ENCODE peak calls at places on chromosome 4, in eight cellular contexts. One of them, this sample, is unnamed.

GRCh38 chr4:54879576-54879975 is 221.8 kb downstream of the KIT start:
- DNase-seq in IMR-90: peak; percentile 87
- DNase-seq in body of pancreas: no peak
- DNase-seq in fibroblast of lung: peak; percentile 75
- DNase-seq in HFF-Myc: no peak
- DNase-seq in hepatocyte: peak; percentile 26
- DNase-seq in cardiac fibroblast: peak; percentile 57
- DNase-seq in uterus: no peak
- DNase-seq in this sample: peak; percentile 67

GRCh38 chr4:13642576-13642975 is 15.1 kb upstream of the BOD1L1 start:
- DNase-seq in IMR-90: peak; percentile 52
- DNase-seq in body of pancreas: no peak
- DNase-seq in fibroblast of lung: peak; percentile 53
- DNase-seq in HFF-Myc: no peak
- DNase-seq in hepatocyte: no peak
- DNase-seq in cardiac fibroblast: peak; percentile 62
- DNase-seq in uterus: peak; percentile 23
- DNase-seq in this sample: no peak

GRCh38 chr4:55865228-55865806 is 11.9 kb downstream of the EXOC1 start:
- DNase-seq in IMR-90: peak; percentile 71
- DNase-seq in body of pancreas: no peak
- DNase-seq in fibroblast of lung: peak; percentile 70
- DNase-seq in HFF-Myc: peak; percentile 16
- DNase-seq in hepatocyte: no peak
- DNase-seq in cardiac fibroblast: peak; percentile 80
- DNase-seq in uterus: no peak
- DNase-seq in this sample: no peak

GRCh38 chr4:25011135-25011866 is 19.4 kb downstream of the LGI2 start:
- DNase-seq in IMR-90: no peak
- DNase-seq in body of pancreas: peak; percentile 31
- DNase-seq in fibroblast of lung: no peak
- DNase-seq in HFF-Myc: no peak
- DNase-seq in hepatocyte: peak; percentile 37
- DNase-seq in cardiac fibroblast: no peak
- DNase-seq in uterus: no peak
- DNase-seq in this sample: no peak

GRCh38 chr4:156705291-156705690 is 266.3 kb downstream of the PDGFC start:
- DNase-seq in IMR-90: peak; percentile 47
- DNase-seq in body of pancreas: no peak
- DNase-seq in fibroblast of lung: peak; percentile 79
- DNase-seq in HFF-Myc: no peak
- DNase-seq in hepatocyte: no peak
- DNase-seq in cardiac fibroblast: peak; percentile 19
- DNase-seq in uterus: no peak
- DNase-seq in this sample: peak; percentile 50

GRCh38 chr4:19936471-19936870 is 315.2 kb upstream of the SLIT2 start:
- DNase-seq in IMR-90: peak; percentile 88
- DNase-seq in body of pancreas: no peak
- DNase-seq in fibroblast of lung: peak; percentile 93
- DNase-seq in HFF-Myc: peak; percentile 38
- DNase-seq in hepatocyte: no peak
- DNase-seq in cardiac fibroblast: peak; percentile 73
- DNase-seq in uterus: no peak
- DNase-seq in this sample: peak; percentile 80

GRCh38 chr4:114302472-114302871 is 296.1 kb upstream of the UGT8 start:
- DNase-seq in IMR-90: no peak
- DNase-seq in body of pancreas: no peak
- DNase-seq in fibroblast of lung: peak; percentile 48
- DNase-seq in HFF-Myc: peak; percentile 12
- DNase-seq in hepatocyte: no peak
- DNase-seq in cardiac fibroblast: no peak
- DNase-seq in uterus: no peak
- DNase-seq in this sample: no peak

GRCh38 chr4:119244832-119245231 is 32.3 kb downstream of the USP53 start:
- DNase-seq in IMR-90: no peak
- DNase-seq in body of pancreas: no peak
- DNase-seq in fibroblast of lung: no peak
- DNase-seq in HFF-Myc: no peak
- DNase-seq in hepatocyte: no peak
- DNase-seq in cardiac fibroblast: no peak
- DNase-seq in uterus: no peak
- DNase-seq in this sample: no peak

GRCh38 chr4:81030061-81030616 is 369 bp upstream of the BMP3 start:
- DNase-seq in IMR-90: no peak
- DNase-seq in body of pancreas: no peak
- DNase-seq in fibroblast of lung: no peak
- DNase-seq in HFF-Myc: no peak
- DNase-seq in hepatocyte: no peak
- DNase-seq in cardiac fibroblast: no peak
- DNase-seq in uterus: no peak
- DNase-seq in this sample: no peak

GRCh38 chr4:81032805-81033684 is 2.5 kb downstream of the BMP3 start:
- DNase-seq in IMR-90: peak; percentile 16
- DNase-seq in body of pancreas: no peak
- DNase-seq in fibroblast of lung: no peak
- DNase-seq in HFF-Myc: no peak
- DNase-seq in hepatocyte: no peak
- DNase-seq in cardiac fibroblast: no peak
- DNase-seq in uterus: no peak
- DNase-seq in this sample: no peak

GRCh38 chr4:81032174-81032551 is 1.7 kb downstream of the BMP3 start:
- DNase-seq in IMR-90: no peak
- DNase-seq in body of pancreas: no peak
- DNase-seq in fibroblast of lung: no peak
- DNase-seq in HFF-Myc: no peak
- DNase-seq in hepatocyte: no peak
- DNase-seq in cardiac fibroblast: no peak
- DNase-seq in uterus: no peak
- DNase-seq in this sample: no peak

GRCh38 chr4:81030617-81031388 is at the start of gene BMP3:
- DNase-seq in IMR-90: peak; percentile 18
- DNase-seq in body of pancreas: peak; percentile 4
- DNase-seq in fibroblast of lung: peak; percentile 35
- DNase-seq in HFF-Myc: no peak
- DNase-seq in hepatocyte: peak; percentile 40
- DNase-seq in cardiac fibroblast: peak; percentile 21
- DNase-seq in uterus: no peak
- DNase-seq in this sample: no peak

DNA sequence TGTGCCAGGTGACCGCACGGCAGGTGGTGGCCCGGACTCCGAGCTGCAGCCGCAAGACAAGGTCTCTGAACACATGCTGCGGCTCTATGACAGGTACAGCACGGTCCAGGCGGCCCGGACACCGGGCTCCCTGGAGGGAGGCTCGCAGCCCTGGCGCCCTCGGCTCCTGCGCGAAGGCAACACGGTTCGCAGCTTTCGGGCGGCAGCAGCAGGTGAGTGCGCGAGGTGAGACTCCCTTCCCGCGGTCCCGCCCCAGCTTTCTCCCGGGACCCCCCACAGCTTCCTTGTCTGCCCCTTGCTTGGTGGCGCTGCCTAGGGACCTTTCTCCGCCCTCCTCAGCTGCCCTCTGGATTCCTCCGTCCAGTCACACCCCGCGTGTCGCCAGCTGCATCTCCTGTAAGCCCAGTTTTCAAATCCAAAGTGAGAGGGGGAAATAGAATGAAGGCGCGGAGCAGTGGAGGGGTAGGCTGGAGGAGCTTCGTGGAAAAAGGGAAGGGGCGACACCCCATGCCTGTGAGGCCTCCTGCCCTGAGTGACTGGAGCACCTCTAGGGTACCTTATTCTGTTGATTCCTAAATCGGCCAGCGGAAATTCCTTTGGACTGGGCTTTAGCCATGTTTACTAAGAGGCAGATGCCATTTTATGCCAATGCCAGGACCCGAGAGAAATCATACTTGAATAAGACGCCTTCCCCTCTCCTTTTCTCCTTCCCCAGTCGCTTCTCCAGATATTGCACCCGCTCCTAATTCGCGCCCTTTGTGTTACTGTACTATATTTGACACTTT is 1.1 kb downstream of the BMP3 start:
- DNase-seq in IMR-90: no peak
- DNase-seq in body of pancreas: no peak
- DNase-seq in fibroblast of lung: no peak
- DNase-seq in HFF-Myc: no peak
- DNase-seq in hepatocyte: no peak
- DNase-seq in cardiac fibroblast: no peak
- DNase-seq in uterus: no peak
- DNase-seq in this sample: no peak
- H3K4me3 ChIP-seq in IMR-90: peak overlapping the region; percentile 38
- H3K4me3 ChIP-seq in body of pancreas: no peak overlapping the region
- H3K4me3 ChIP-seq in fibroblast of lung: peak overlapping the region; percentile 52
- H3K4me3 ChIP-seq in HFF-Myc: no peak overlapping the region
- H3K4me3 ChIP-seq in hepatocyte: peak overlapping the region; percentile 56
- H3K4me3 ChIP-seq in cardiac fibroblast: no peak overlapping the region
- H3K4me3 ChIP-seq in uterus: no peak overlapping the region
- H3K4me3 ChIP-seq in this sample: no peak overlapping the region

GRCh38 chr4:83251074-83251835 is 33.3 kb downstream of the COQ2 start:
- DNase-seq in IMR-90: no peak
- DNase-seq in body of pancreas: no peak
- DNase-seq in fibroblast of lung: no peak
- DNase-seq in HFF-Myc: no peak
- DNase-seq in hepatocyte: no peak
- DNase-seq in cardiac fibroblast: peak; percentile 35
- DNase-seq in uterus: no peak
- DNase-seq in this sample: no peak

GRCh38 chr4:83250666-83251065 is 33.9 kb downstream of the COQ2 start:
- DNase-seq in IMR-90: no peak
- DNase-seq in body of pancreas: no peak
- DNase-seq in fibroblast of lung: no peak
- DNase-seq in HFF-Myc: no peak
- DNase-seq in hepatocyte: no peak
- DNase-seq in cardiac fibroblast: no peak
- DNase-seq in uterus: no peak
- DNase-seq in this sample: no peak

GRCh38 chr4:83255584-83255983 is 29.0 kb downstream of the COQ2 start:
- DNase-seq in IMR-90: peak; percentile 76
- DNase-seq in body of pancreas: no peak
- DNase-seq in fibroblast of lung: peak; percentile 59
- DNase-seq in HFF-Myc: peak; percentile 97
- DNase-seq in hepatocyte: peak; percentile 56
- DNase-seq in cardiac fibroblast: peak; percentile 81
- DNase-seq in uterus: no peak
- DNase-seq in this sample: peak; percentile 36

GRCh38 chr4:83248486-83248885 is 36.1 kb downstream of the COQ2 start:
- DNase-seq in IMR-90: peak; percentile 12
- DNase-seq in body of pancreas: no peak
- DNase-seq in fibroblast of lung: no peak
- DNase-seq in HFF-Myc: no peak
- DNase-seq in hepatocyte: no peak
- DNase-seq in cardiac fibroblast: no peak
- DNase-seq in uterus: no peak
- DNase-seq in this sample: no peak

DNA sequence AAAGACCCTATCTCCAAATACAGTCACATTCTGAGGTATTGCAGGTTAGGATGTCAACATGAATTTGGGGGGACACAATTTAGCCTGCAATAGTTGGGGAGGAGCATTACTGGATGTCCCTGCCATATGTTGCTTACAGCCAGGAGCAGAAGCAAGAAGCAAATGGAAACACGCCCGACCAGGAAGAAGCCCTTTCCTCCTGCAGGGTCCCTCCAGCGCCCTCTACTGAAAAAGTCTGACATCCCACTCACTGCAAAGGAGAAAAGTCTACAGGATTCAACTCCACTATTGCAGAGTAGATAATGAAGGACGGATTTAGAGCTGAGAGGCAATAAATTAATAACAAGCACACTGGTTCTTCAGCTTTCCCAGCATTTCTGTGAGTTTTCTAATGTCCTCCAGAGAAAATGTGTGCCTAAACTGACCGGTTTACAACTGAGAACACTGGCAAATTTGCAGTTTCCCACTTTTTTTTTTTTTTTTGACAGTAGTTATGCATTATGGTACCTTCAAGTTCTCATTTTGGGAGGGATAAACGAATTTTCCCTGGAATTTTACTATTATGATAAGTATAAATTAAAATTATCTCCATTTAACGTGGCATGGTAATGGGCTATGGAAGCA is 31.7 kb downstream of the COQ2 start:
- DNase-seq in IMR-90: peak; percentile 54
- DNase-seq in body of pancreas: peak; percentile 82
- DNase-seq in fibroblast of lung: peak; percentile 41
- DNase-seq in HFF-Myc: no peak
- DNase-seq in hepatocyte: peak; percentile 76
- DNase-seq in cardiac fibroblast: peak; percentile 70
- DNase-seq in uterus: no peak
- DNase-seq in this sample: no peak
- TF ChIP-seq CTCF in IMR-90: peak; percentile 60
- TF ChIP-seq CTCF in body of pancreas: peak; percentile 8
- TF ChIP-seq CTCF in fibroblast of lung: peak; percentile 77
- TF ChIP-seq CTCF in HFF-Myc: peak; percentile 79
- TF ChIP-seq CTCF in hepatocyte: peak; percentile 49
- TF ChIP-seq CTCF in cardiac fibroblast: peak; percentile 77
- TF ChIP-seq CTCF in uterus: peak; percentile 24
- TF ChIP-seq CTCF in this sample: peak; percentile 59

GRCh38 chr4:8593268-8594096 is 917 bp downstream of the CPZ start:
- DNase-seq in IMR-90: no peak
- DNase-seq in body of pancreas: no peak
- DNase-seq in fibroblast of lung: no peak
- DNase-seq in HFF-Myc: no peak
- DNase-seq in hepatocyte: no peak
- DNase-seq in cardiac fibroblast: no peak
- DNase-seq in uterus: no peak
- DNase-seq in this sample: no peak

GRCh38 chr4:8596891-8597290 is 4.3 kb downstream of the CPZ start:
- DNase-seq in IMR-90: no peak
- DNase-seq in body of pancreas: no peak
- DNase-seq in fibroblast of lung: no peak
- DNase-seq in HFF-Myc: no peak
- DNase-seq in hepatocyte: no peak
- DNase-seq in cardiac fibroblast: no peak
- DNase-seq in uterus: no peak
- DNase-seq in this sample: no peak

GRCh38 chr4:8595237-8596087 is 2.9 kb downstream of the CPZ start:
- DNase-seq in IMR-90: no peak
- DNase-seq in body of pancreas: no peak
- DNase-seq in fibroblast of lung: peak; percentile 25
- DNase-seq in HFF-Myc: no peak
- DNase-seq in hepatocyte: peak; percentile 62
- DNase-seq in cardiac fibroblast: peak; percentile 5
- DNase-seq in uterus: no peak
- DNase-seq in this sample: no peak

GRCh38 chr4:8592366-8593267 is at the start of gene CPZ:
- DNase-seq in IMR-90: peak; percentile 50
- DNase-seq in body of pancreas: no peak
- DNase-seq in fibroblast of lung: peak; percentile 57
- DNase-seq in HFF-Myc: no peak
- DNase-seq in hepatocyte: peak; percentile 74
- DNase-seq in cardiac fibroblast: no peak
- DNase-seq in uterus: peak; percentile 37
- DNase-seq in this sample: no peak

GRCh38 chr4:8594097-8595038 is 1.8 kb downstream of the CPZ start:
- DNase-seq in IMR-90: peak; percentile 72
- DNase-seq in body of pancreas: peak; percentile 62
- DNase-seq in fibroblast of lung: peak; percentile 54
- DNase-seq in HFF-Myc: peak; percentile 35
- DNase-seq in hepatocyte: peak; percentile 86
- DNase-seq in cardiac fibroblast: peak; percentile 84
- DNase-seq in uterus: peak; percentile 50
- DNase-seq in this sample: peak; percentile 28
- H3K4me3 ChIP-seq in IMR-90: no peak overlapping the region
- H3K4me3 ChIP-seq in body of pancreas: no peak overlapping the region
- H3K4me3 ChIP-seq in fibroblast of lung: peak overlapping the region; percentile 63
- H3K4me3 ChIP-seq in HFF-Myc: no peak overlapping the region
- H3K4me3 ChIP-seq in hepatocyte: no peak overlapping the region
- H3K4me3 ChIP-seq in cardiac fibroblast: no peak overlapping the region
- H3K4me3 ChIP-seq in uterus: no peak overlapping the region
- H3K4me3 ChIP-seq in this sample: peak overlapping the region; percentile 82

GRCh38 chr4:107518076-107518475 is 202.0 kb downstream of the PAPSS1 start:
- DNase-seq in IMR-90: no peak
- DNase-seq in body of pancreas: no peak
- DNase-seq in fibroblast of lung: no peak
- DNase-seq in HFF-Myc: no peak
- DNase-seq in hepatocyte: no peak
- DNase-seq in cardiac fibroblast: no peak
- DNase-seq in uterus: no peak
- DNase-seq in this sample: no peak

GRCh38 chr4:107520368-107520767 is 199.7 kb downstream of the PAPSS1 start:
- DNase-seq in IMR-90: no peak
- DNase-seq in body of pancreas: no peak
- DNase-seq in fibroblast of lung: no peak
- DNase-seq in HFF-Myc: no peak
- DNase-seq in hepatocyte: no peak
- DNase-seq in cardiac fibroblast: no peak
- DNase-seq in uterus: no peak
- DNase-seq in this sample: no peak

GRCh38 chr4:107519057-107519456 is 201.0 kb downstream of the PAPSS1 start:
- DNase-seq in IMR-90: peak; percentile 5
- DNase-seq in body of pancreas: peak; percentile 14
- DNase-seq in fibroblast of lung: peak; percentile 24
- DNase-seq in HFF-Myc: peak; percentile 19
- DNase-seq in hepatocyte: peak; percentile 60
- DNase-seq in cardiac fibroblast: peak; percentile 34
- DNase-seq in uterus: no peak
- DNase-seq in this sample: no peak
- TF ChIP-seq CTCF in IMR-90: peak; percentile 42
- TF ChIP-seq CTCF in body of pancreas: no peak
- TF ChIP-seq CTCF in fibroblast of lung: peak; percentile 29
- TF ChIP-seq CTCF in HFF-Myc: peak; percentile 59
- TF ChIP-seq CTCF in hepatocyte: peak; percentile 73
- TF ChIP-seq CTCF in cardiac fibroblast: peak; percentile 31
- TF ChIP-seq CTCF in uterus: peak; percentile 30
- TF ChIP-seq CTCF in this sample: peak; percentile 49

This sample was measured in AG04449.